ENCODE peak calls at places on chromosomes 11 and 22, in ten cellular contexts. F is right lobe of liver; E is psoas muscle; K is CD4-positive, CD25-positive, alpha-beta regulatory T cell; C is cardiac muscle cell; W is left ventricle myocardium inferior; O is heart left ventricle; J is OCI-LY7; X is kidney; M is thoracic aorta. H is an unnamed sample.

GRCh38 chr11:45930031-45930794 is 7.8 kb downstream of the LARGE2 start:
- DNase-seq in F (peak; percentile 60), E (no peak), K (peak; percentile 42), C (no peak), W (peak; percentile 62), O (peak; percentile 64), J (peak; percentile 96), X (peak; percentile 87), M (no peak), H (no peak)

GRCh38 chr22:49232319-49233067 is 595.2 kb downstream of the BRD1 start:
- DNase-seq in F (peak; percentile 36), E (no peak), K (no peak), C (no peak), W (no peak), O (no peak), J (no peak), X (no peak), M (no peak), H (no peak)

GRCh38 chr11:33248416-33248957 is 8.7 kb upstream of the HIPK3 start:
- DNase-seq in F (no peak), E (no peak), K (no peak), C (no peak), W (no peak), O (no peak), J (no peak), X (no peak), M (no peak), H (no peak)

GRCh38 chr11:66082936-66083698 is 13.0 kb downstream of the PACS1 start:
- DNase-seq in F (no peak), E (no peak), K (no peak), C (peak; percentile 46), W (no peak), O (no peak), J (no peak), X (no peak), M (no peak), H (no peak)

GRCh38 chr22:23675502-23676415 is 15.1 kb upstream of the RGL4 start:
- DNase-seq in F (peak; percentile 66), E (no peak), K (no peak), C (no peak), W (no peak), O (no peak), J (peak; percentile 15), X (peak; percentile 78), M (no peak), H (no peak)

GRCh38 chr11:100574894-100575769 is 112.0 kb upstream of the ARHGAP42 start:
- DNase-seq in F (no peak), E (no peak), K (no peak), C (peak; percentile 61), W (no peak), O (no peak), J (no peak), X (no peak), M (no peak), H (no peak)

GRCh38 chr22:49576241-49577141 is 251.2 kb downstream of the BRD1 start:
- DNase-seq in F (no peak), E (no peak), K (no peak), C (no peak), W (no peak), O (no peak), J (no peak), X (peak; percentile 70), M (no peak), H (peak; percentile 37)

GRCh38 chr22:25193548-25193947 is 6.1 kb upstream of the CRYBB3 start:
- DNase-seq in F (no peak), E (no peak), K (no peak), C (peak; percentile 4), W (no peak), O (no peak), J (peak; percentile 7), X (no peak), M (no peak), H (no peak)

GRCh38 chr11:11978792-11979486 is 29.5 kb downstream of the DKK3 start:
- DNase-seq in F (no peak), E (peak; percentile 80), K (no peak), C (peak; percentile 91), W (peak; percentile 92), O (peak; percentile 96), J (no peak), X (peak; percentile 92), M (no peak), H (peak; percentile 95)

GRCh38 chr22:31259798-31260473 is 32.4 kb downstream of the PIK3IP1 start:
- DNase-seq in F (no peak), E (no peak), K (no peak), C (no peak), W (no peak), O (no peak), J (no peak), X (no peak), M (no peak), H (no peak)

GRCh38 chr11:94948070-94948617 is 25.2 kb downstream of the CWC15 start:
- DNase-seq in F (no peak), E (no peak), K (no peak), C (peak; percentile 64), W (no peak), O (no peak), J (no peak), X (no peak), M (no peak), H (no peak)

GRCh38 chr11:71153005-71153395 is 99.4 kb downstream of the SHANK2 start:
- DNase-seq in F (peak; percentile 63), E (no peak), K (no peak), C (peak; percentile 12), W (no peak), O (no peak), J (no peak), X (peak; percentile 74), M (no peak), H (no peak)

GRCh38 chr22:33958741-33959140 is 38.5 kb upstream of the LARGE1 start:
- DNase-seq in F (no peak), E (no peak), K (no peak), C (no peak), W (no peak), O (no peak), J (peak; percentile 7), X (no peak), M (no peak), H (no peak)

GRCh38 chr11:789951-790350 is at the start of gene CEND1:
- DNase-seq in F (no peak), E (peak; percentile 45), K (no peak), C (peak; percentile 54), W (no peak), O (peak; percentile 30), J (peak; percentile 79), X (no peak), M (no peak), H (no peak)

DNA sequence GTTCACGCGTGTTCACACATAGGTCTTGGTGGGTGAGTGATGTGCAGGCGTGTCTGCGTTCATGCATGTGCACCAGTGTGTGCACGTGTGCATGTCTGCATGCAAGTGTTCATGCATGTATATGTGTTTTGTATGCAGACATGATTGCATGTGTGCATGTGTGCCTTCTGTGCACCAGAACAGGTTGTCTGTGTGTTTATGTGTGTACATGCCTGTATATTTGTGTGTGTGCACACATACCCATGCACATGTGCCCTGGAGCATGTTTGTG is 4.9 kb downstream of the ZDHHC8 start:
- DNase-seq in F (no peak), E (no peak), K (no peak), C (no peak), W (no peak), O (no peak), J (no peak), X (no peak), M (no peak), H (no peak)
- H3K4me1 ChIP-seq in F (no peaks in the 10 kb centered on the region), E (peaks cover 56% of the 10 kb centered on the region), K (peaks cover 25% of the 10 kb centered on the region), C (peaks cover 41% of the 10 kb centered on the region), W (peaks cover 72% of the 10 kb centered on the region), O (peaks cover 54% of the 10 kb centered on the region), J (peaks cover 12% of the 10 kb centered on the region), X (peaks cover 44% of the 10 kb centered on the region), M (peaks cover 41% of the 10 kb centered on the region), H (peaks cover 18% of the 10 kb centered on the region)

DNA sequence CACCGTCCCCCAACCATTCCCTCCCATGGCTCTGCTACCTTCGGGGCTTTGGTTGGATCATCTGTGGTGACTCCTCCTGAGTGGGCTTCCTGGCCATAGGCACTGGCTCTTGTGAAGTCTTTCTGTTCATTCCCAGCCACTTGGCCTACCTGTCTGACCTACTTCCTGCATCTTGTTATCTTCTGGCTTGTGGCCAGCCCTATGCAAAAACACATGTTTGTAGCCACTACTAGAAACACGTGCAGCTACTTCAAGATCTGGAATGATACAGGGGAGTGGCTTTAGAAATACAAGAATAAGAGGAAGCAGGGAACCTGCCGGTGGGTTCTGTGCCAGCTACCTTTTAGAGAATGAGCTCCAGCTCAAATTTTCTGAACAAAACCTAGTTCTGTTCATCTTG is 20.9 kb downstream of the RCOR2 start:
- DNase-seq in F (no peak), E (no peak), K (no peak), C (no peak), W (no peak), O (no peak), J (no peak), X (no peak), M (no peak), H (no peak)
- H3K4me3 ChIP-seq in F (no peak overlapping the region), E (no peak overlapping the region), K (no peak overlapping the region), C (no peak overlapping the region), W (no peak overlapping the region), O (no peak overlapping the region), J (no peak overlapping the region), X (no peak overlapping the region), M (no peak overlapping the region), H (no peak overlapping the region)

DNA sequence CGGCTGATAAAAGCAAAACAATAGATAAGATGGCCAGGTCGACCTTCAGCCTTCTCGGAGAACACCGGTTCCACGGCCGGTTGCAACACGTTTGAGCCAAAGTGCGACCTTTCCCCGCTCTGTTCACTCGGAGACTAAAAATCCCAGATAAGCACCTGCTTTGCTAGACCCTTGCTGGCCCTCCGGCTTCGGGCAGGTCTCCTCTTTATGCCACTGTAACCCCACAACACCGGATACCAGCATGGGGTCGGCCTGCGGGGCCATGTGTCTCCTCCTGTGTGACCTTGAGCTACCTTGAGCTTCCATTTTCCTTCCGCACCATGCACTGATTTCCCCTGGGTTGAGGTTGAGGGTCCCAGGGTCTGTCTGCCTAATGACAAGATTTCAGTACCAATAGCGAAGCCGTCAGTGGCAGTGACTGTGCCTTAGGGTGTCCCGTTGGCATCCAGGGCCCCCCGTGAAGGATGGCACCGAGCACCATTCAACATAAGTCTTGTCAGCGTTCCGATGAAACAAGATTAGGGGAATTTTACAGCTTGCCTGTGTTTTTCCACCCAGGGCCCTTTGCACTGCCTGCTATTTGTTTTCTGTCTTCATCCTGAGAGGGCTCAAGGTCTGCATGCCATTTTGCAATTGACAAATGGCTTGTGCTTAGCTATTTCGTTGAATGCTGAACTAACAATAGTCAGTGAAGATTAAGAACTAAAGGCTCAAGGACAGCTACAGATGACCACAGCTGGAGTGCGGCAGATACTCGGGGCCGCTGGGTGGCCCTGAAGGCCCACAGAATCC is 118.6 kb downstream of the KCNQ1 start:
- DNase-seq in F (no peak), E (peak; percentile 9), K (no peak), C (no peak), W (peak; percentile 11), O (no peak), J (no peak), X (peak; percentile 57), M (no peak), H (peak; percentile 8)
- H3K4me1 ChIP-seq in F (no peaks in the 10 kb centered on the region), E (no peaks in the 10 kb centered on the region), K (no peaks in the 10 kb centered on the region), C (peaks cover 6% of the 10 kb centered on the region), W (peaks cover 20% of the 10 kb centered on the region), O (no peaks in the 10 kb centered on the region), J (no peaks in the 10 kb centered on the region), X (peaks cover 8% of the 10 kb centered on the region), M (no peaks in the 10 kb centered on the region), H (no peaks in the 10 kb centered on the region)

DNA sequence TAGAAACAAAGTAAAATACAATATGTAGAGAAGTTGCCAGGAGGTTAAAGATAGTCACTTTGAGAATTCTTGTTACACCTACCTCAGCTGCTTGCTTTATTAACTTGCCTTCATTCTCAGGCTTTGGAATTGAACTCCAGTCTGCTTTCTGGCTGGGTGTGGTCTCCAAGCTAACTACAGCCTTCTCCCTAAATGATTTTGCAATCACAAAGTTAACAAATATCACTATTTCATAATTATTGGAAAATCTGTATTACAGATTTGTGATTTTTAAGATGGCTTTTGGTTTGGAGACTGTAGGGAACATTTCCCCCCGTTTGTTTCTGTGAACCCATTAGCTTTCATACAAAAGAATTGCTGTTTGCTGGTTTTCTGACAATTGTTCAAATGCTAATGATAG is 2.2 kb downstream of the PLAAT5 start:
- DNase-seq in F (no peak), E (no peak), K (no peak), C (peak; percentile 28), W (no peak), O (no peak), J (no peak), X (no peak), M (no peak), H (no peak)
- H3K4me3 ChIP-seq in F (no peak overlapping the region), E (no peak overlapping the region), K (no peak overlapping the region), C (no peak overlapping the region), W (no peak overlapping the region), O (no peak overlapping the region), J (no peak overlapping the region), X (no peak overlapping the region), M (no peak overlapping the region), H (no peak overlapping the region)